ENCODE peak calls at places on chromosome 6, in five cellular contexts. O is K562, W is SK-N-SH, G is GM12878, C is HepG2. A is an unnamed sample.
A peak's percentile ranks its signal among the peaks of the same experiment; 100 is the strongest.

GRCh38 chr6:157433678-157434081 is 52.7 kb downstream of the ZDHHC14 start:
- DNase-seq in O (no peak), W (no peak), G (no peak), C (no peak), A (no peak)

GRCh38 chr6:165644586-165645266 is 18.3 kb downstream of the PDE10A start:
- DNase-seq in O (no peak), W (no peak), G (no peak), C (no peak), A (no peak)

GRCh38 chr6:142601427-142601826 is 299.6 kb downstream of the ADGRG6 start:
- DNase-seq in O (no peak), W (no peak), G (no peak), C (no peak), A (no peak)

GRCh38 chr6:170292778-170293164 is 1.9 kb upstream of the DLL1 start:
- DNase-seq in O (peak; percentile 68), W (peak; percentile 52), G (no peak), C (no peak), A (peak; percentile 32)

GRCh38 chr6:168671028-168671862 is 230.3 kb downstream of the SMOC2 start:
- DNase-seq in O (no peak), W (no peak), G (no peak), C (no peak), A (no peak)

GRCh38 chr6:138647006-138647405 is 126.6 kb upstream of the CCDC28A start:
- DNase-seq in O (no peak), W (no peak), G (no peak), C (no peak), A (no peak)

GRCh38 chr6:144912474-144912873 is 627.3 kb downstream of the UTRN start:
- DNase-seq in O (no peak), W (no peak), G (no peak), C (no peak), A (no peak)

GRCh38 chr6:43076093-43076927 is at the start of gene PTK7:
- DNase-seq in O (peak; percentile 90), W (peak; percentile 98), G (no peak), C (peak; percentile 74), A (no peak)

GRCh38 chr6:126947070-126947469 is 171.4 kb upstream of the RSPO3 start:
- DNase-seq in O (no peak), W (no peak), G (no peak), C (no peak), A (no peak)

GRCh38 chr6:5435449-5435848 is 174.1 kb downstream of the FARS2 start:
- DNase-seq in O (no peak), W (no peak), G (no peak), C (no peak), A (no peak)

GRCh38 chr6:22043284-22043962 is 253.4 kb downstream of the PRL start:
- DNase-seq in O (no peak), W (no peak), G (no peak), C (no peak), A (no peak)

GRCh38 chr6:219019-219570 is 73.2 kb upstream of the DUSP22 start:
- DNase-seq in O (no peak), W (no peak), G (peak; percentile 73), C (no peak), A (no peak)

GRCh38 chr6:116556065-116556464 is 2.5 kb downstream of the CALHM4 start:
- DNase-seq in O (no peak), W (no peak), G (no peak), C (no peak), A (no peak)

GRCh38 chr6:89145962-89146747 is at the start of gene PM20D2:
- DNase-seq in O (peak; percentile 63), W (peak; percentile 97), G (no peak), C (peak; percentile 58), A (peak; percentile 48)

GRCh38 chr6:113805167-113805835 is 51.8 kb upstream of the MARCKS start:
- DNase-seq in O (no peak), W (no peak), G (peak; percentile 71), C (no peak), A (no peak)

GRCh38 chr6:99512033-99512432 is 3.2 kb downstream of the USP45 start:
- DNase-seq in O (no peak), W (no peak), G (no peak), C (no peak), A (no peak)

GRCh38 chr6:17987576-17988421 is at the start of gene KIF13A:
- DNase-seq in O (peak; percentile 96), W (peak; percentile 93), G (no peak), C (peak; percentile 54), A (no peak)

GRCh38 chr6:49980898-49981297 is 11.5 kb upstream of the DEFB113 start:
- DNase-seq in O (no peak), W (no peak), G (peak; percentile 23), C (no peak), A (no peak)

GRCh38 chr6:15417811-15418210 is 171.9 kb downstream of the JARID2 start:
- DNase-seq in O (no peak), W (no peak), G (no peak), C (no peak), A (no peak)

GRCh38 chr6:75656479-75656878 is 54.8 kb downstream of the SENP6 start:
- DNase-seq in O (no peak), W (no peak), G (no peak), C (no peak), A (no peak)

GRCh38 chr6:116697475-116697874 is 16.5 kb downstream of the KPNA5 start:
- DNase-seq in O (no peak), W (no peak), G (no peak), C (no peak), A (no peak)

GRCh38 chr6:20092071-20092566 is 120.2 kb downstream of the MBOAT1 start:
- DNase-seq in O (peak; percentile 39), W (peak; percentile 36), G (peak; percentile 17), C (peak; percentile 57), A (peak; percentile 57)

GRCh38 chr6:21137708-21138358 is 455.7 kb upstream of the SOX4 start:
- DNase-seq in O (no peak), W (no peak), G (no peak), C (no peak), A (no peak)

GRCh38 chr6:116087437-116088027 is 13.1 kb upstream of the NT5DC1 start:
- DNase-seq in O (no peak), W (no peak), G (peak; percentile 92), C (no peak), A (no peak)

GRCh38 chr6:94636780-94637385 is 940.5 kb upstream of the MANEA start:
- DNase-seq in O (no peak), W (peak; percentile 1), G (no peak), C (peak; percentile 32), A (peak; percentile 19)

GRCh38 chr6:53179961-53180651 is 31.5 kb upstream of the GCM1 start:
- DNase-seq in O (no peak), W (no peak), G (no peak), C (no peak), A (no peak)

GRCh38 chr6:121944361-121944760 is 455.1 kb upstream of the HSF2 start:
- DNase-seq in O (no peak), W (no peak), G (no peak), C (no peak), A (no peak)
- TF ChIP-seq REST in O (no peak), W (no peak), G (no peak), C (no peak), A (no peak)

GRCh38 chr6:167044696-167045095 is 45.5 kb downstream of the CEP43 start:
- DNase-seq in O (no peak), W (no peak), G (no peak), C (no peak), A (no peak)

GRCh38 chr6:167046861-167047495 is 47.8 kb downstream of the CEP43 start:
- DNase-seq in O (no peak), W (no peak), G (no peak), C (no peak), A (no peak)

GRCh38 chr6:167045828-167046580 is 46.8 kb downstream of the CEP43 start:
- DNase-seq in O (no peak), W (no peak), G (no peak), C (peak; percentile 21), A (no peak)

GRCh38 chr6:167049275-167049674 is 50.1 kb downstream of the CEP43 start:
- DNase-seq in O (no peak), W (no peak), G (no peak), C (no peak), A (no peak)

DNA sequence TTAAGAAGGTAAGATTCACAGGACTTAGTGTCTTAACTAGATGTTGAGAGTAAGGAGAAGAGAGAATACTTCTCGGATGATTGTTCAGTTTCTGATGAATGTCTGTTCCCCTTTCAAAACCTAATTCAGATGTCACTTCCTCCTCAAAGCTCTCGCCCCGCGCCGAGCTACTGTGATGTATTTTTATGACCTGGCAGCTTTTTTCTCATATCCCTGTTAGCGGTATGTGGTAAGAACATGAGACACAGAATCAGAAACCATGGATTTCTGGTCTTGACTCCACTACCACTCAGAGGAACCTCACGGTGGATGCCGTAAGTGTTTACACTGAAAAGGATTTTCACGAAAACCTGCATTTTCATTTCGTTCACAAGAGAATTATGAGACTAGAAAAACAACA is 48.4 kb downstream of the CEP43 start:
- DNase-seq in O (no peak), W (no peak), G (peak; percentile 86), C (no peak), A (no peak)
- TF ChIP-seq YY1 in O (no peak), W (no peak), G (no peak), C (no peak), A (no peak)

DNA sequence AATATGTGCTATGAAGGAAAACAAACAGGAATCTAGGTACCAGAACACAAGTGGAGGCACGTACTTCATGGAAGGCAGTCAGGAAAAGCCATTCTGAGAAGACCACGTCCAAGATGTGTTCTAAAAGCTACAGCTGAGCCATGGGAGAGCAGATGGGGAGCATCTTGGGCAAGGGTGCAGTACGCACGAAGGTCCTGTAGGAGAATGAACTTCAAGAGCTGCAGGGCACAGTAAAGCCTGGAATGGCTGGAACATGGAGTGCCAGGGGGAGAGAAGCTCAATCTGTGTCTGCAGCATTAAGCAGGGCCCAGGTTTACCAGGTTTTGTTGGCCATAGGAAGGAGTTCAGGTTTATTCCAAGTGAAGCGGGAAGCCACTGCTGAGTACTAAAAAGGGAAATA is 30.0 kb downstream of the ADTRP start:
- DNase-seq in O (no peak), W (no peak), G (no peak), C (no peak), A (no peak)
- TF ChIP-seq REST in O (no peak), W (no peak), G (no peak), C (no peak), A (no peak)

GRCh38 chr6:100549406-100550167 is 84.9 kb upstream of the SIM1 start:
- DNase-seq in O (no peak), W (no peak), G (no peak), C (no peak), A (no peak)
- TF ChIP-seq YY1 in O (no peak), W (no peak), G (no peak), C (no peak), A (no peak)